ENCODE peak calls at places on chromosomes 13 and 19, in four cellular contexts. One of them, this sample, is unnamed.

GRCh38 chr13:63198076-63198475 is 1782.4 kb upstream of the PCDH20 start:
- DNase-seq in neural progenitor cell: no peak
- DNase-seq in H9: no peak
- DNase-seq in SK-N-SH: no peak
- DNase-seq in this sample: no peak

GRCh38 chr19:892243-892996 is 567 bp downstream of the MED16 start:
- DNase-seq in SK-N-SH: peak; percentile 82
- DNase-seq in neural progenitor cell: peak; percentile 67
- DNase-seq in H9: no peak
- DNase-seq in this sample: peak; percentile 37

GRCh38 chr13:53015971-53016370 is 12.6 kb upstream of the OLFM4 start:
- DNase-seq in SK-N-SH: no peak
- DNase-seq in neural progenitor cell: no peak
- DNase-seq in H9: no peak
- DNase-seq in this sample: no peak

GRCh38 chr19:48964205-48965032 is 690 bp upstream of the FTL start:
- DNase-seq in SK-N-SH: no peak
- DNase-seq in H9: no peak
- DNase-seq in neural progenitor cell: peak; percentile 31
- DNase-seq in this sample: no peak

GRCh38 chr13:65889368-65889767 is 1340.8 kb downstream of the PCDH9 start:
- DNase-seq in SK-N-SH: no peak
- DNase-seq in H9: no peak
- DNase-seq in neural progenitor cell: no peak
- DNase-seq in this sample: no peak

GRCh38 chr13:80070024-80070703 is 270.8 kb downstream of the SPRY2 start:
- DNase-seq in SK-N-SH: no peak
- DNase-seq in H9: peak; percentile 37
- DNase-seq in neural progenitor cell: peak; percentile 4
- DNase-seq in this sample: no peak

GRCh38 chr13:44906230-44906629 is 83.0 kb downstream of the NUFIP1 start:
- DNase-seq in neural progenitor cell: no peak
- DNase-seq in SK-N-SH: no peak
- DNase-seq in H9: no peak
- DNase-seq in this sample: no peak

GRCh38 chr13:108120332-108120731 is 95.0 kb downstream of the LIG4 start:
- DNase-seq in neural progenitor cell: no peak
- DNase-seq in H9: peak; percentile 36
- DNase-seq in SK-N-SH: no peak
- DNase-seq in this sample: no peak

GRCh38 chr13:75798353-75799245 is 162.5 kb downstream of the LMO7 start:
- DNase-seq in H9: no peak
- DNase-seq in neural progenitor cell: no peak
- DNase-seq in SK-N-SH: no peak
- DNase-seq in this sample: no peak

DNA sequence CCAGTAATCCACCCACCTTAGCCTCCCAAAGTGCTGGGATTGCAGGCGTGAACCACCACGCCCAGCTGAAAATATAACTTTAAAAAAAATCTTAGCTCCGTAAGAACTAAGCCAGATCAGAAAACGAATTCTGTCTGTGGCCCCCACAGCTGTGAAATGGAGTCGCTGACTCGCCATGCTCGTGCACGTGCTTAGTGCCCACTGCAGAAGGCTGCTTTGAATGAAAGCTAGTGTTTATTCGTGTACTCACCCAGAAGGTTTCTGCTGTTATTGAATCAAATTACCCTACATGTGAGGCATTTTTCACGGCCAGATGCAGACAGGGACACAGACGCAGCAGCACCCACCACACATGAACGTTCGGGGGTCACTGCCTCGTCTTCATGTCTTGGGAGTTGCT is 61.7 kb upstream of the F7 start:
- DNase-seq in neural progenitor cell: no peak
- DNase-seq in SK-N-SH: no peak
- DNase-seq in H9: no peak
- DNase-seq in this sample: no peak
- H3K27ac ChIP-seq in neural progenitor cell: no peak overlapping the region
- H3K27ac ChIP-seq in SK-N-SH: no peak overlapping the region
- H3K27ac ChIP-seq in H9: no peak overlapping the region
- H3K27ac ChIP-seq in this sample: no peak overlapping the region

GRCh38 chr19:3358919-3359849 is 7.2 kb upstream of the NFIC start:
- DNase-seq in neural progenitor cell: peak; percentile 60
- DNase-seq in H9: no peak
- DNase-seq in SK-N-SH: peak; percentile 92
- DNase-seq in this sample: peak; percentile 31

GRCh38 chr19:3362217-3362907 is 4.0 kb upstream of the NFIC start:
- DNase-seq in neural progenitor cell: no peak
- DNase-seq in H9: no peak
- DNase-seq in SK-N-SH: no peak
- DNase-seq in this sample: no peak

GRCh38 chr19:3361384-3362216 is 4.8 kb upstream of the NFIC start:
- DNase-seq in SK-N-SH: no peak
- DNase-seq in neural progenitor cell: no peak
- DNase-seq in H9: no peak
- DNase-seq in this sample: no peak

GRCh38 chr19:3359850-3360493 is 6.4 kb upstream of the NFIC start:
- DNase-seq in H9: no peak
- DNase-seq in neural progenitor cell: no peak
- DNase-seq in SK-N-SH: peak; percentile 87
- DNase-seq in this sample: no peak

GRCh38 chr19:3360494-3361383 is 5.6 kb upstream of the NFIC start:
- DNase-seq in H9: no peak
- DNase-seq in SK-N-SH: peak; percentile 83
- DNase-seq in neural progenitor cell: peak; percentile 45
- DNase-seq in this sample: no peak
- TF ChIP-seq CTCF in H9: no peak
- TF ChIP-seq CTCF in SK-N-SH: peak; percentile 22
- TF ChIP-seq CTCF in neural progenitor cell: no peak
- TF ChIP-seq CTCF in this sample: no peak

GRCh38 chr13:43319617-43320444 is 296.4 kb downstream of the DNAJC15 start:
- DNase-seq in SK-N-SH: no peak
- DNase-seq in neural progenitor cell: peak; percentile 57
- DNase-seq in H9: no peak
- DNase-seq in this sample: no peak

GRCh38 chr13:43316997-43317396 is 293.6 kb downstream of the DNAJC15 start:
- DNase-seq in H9: no peak
- DNase-seq in SK-N-SH: peak; percentile 80
- DNase-seq in neural progenitor cell: peak; percentile 20
- DNase-seq in this sample: no peak
- H3K9ac ChIP-seq in H9: no peak overlapping the region
- H3K9ac ChIP-seq in SK-N-SH: peak overlapping the region; percentile 38
- H3K9ac ChIP-seq in neural progenitor cell: no peak overlapping the region
- H3K9ac ChIP-seq in this sample: no peak overlapping the region

GRCh38 chr19:39397360-39398296 is 6.5 kb downstream of the MED29 start:
- DNase-seq in H9: peak; percentile 90
- DNase-seq in SK-N-SH: peak; percentile 92
- DNase-seq in neural progenitor cell: peak; percentile 89
- DNase-seq in this sample: peak; percentile 82
- H3K27ac ChIP-seq in H9: no peak overlapping the region
- H3K27ac ChIP-seq in SK-N-SH: no peak overlapping the region
- H3K27ac ChIP-seq in neural progenitor cell: no peak overlapping the region
- H3K27ac ChIP-seq in this sample: peak overlapping the region; percentile 75

GRCh38 chr13:57857945-57858344 is 226.4 kb downstream of the PCDH17 start:
- DNase-seq in H9: no peak
- DNase-seq in SK-N-SH: no peak
- DNase-seq in neural progenitor cell: no peak
- DNase-seq in this sample: no peak
- TF ChIP-seq CTCF in H9: no peak
- TF ChIP-seq CTCF in SK-N-SH: no peak
- TF ChIP-seq CTCF in neural progenitor cell: no peak
- TF ChIP-seq CTCF in this sample: no peak

GRCh38 chr19:4969772-4970531 is 1.0 kb downstream of the KDM4B start:
- DNase-seq in H9: no peak
- DNase-seq in neural progenitor cell: peak; percentile 31
- DNase-seq in SK-N-SH: peak; percentile 47
- DNase-seq in this sample: peak; percentile 26

GRCh38 chr19:4971424-4971793 is 2.5 kb downstream of the KDM4B start:
- DNase-seq in H9: peak; percentile 84
- DNase-seq in SK-N-SH: peak; percentile 61
- DNase-seq in neural progenitor cell: no peak
- DNase-seq in this sample: peak; percentile 67

GRCh38 chr19:4972509-4973230 is 3.8 kb downstream of the KDM4B start:
- DNase-seq in H9: no peak
- DNase-seq in SK-N-SH: peak; percentile 10
- DNase-seq in neural progenitor cell: no peak
- DNase-seq in this sample: no peak

GRCh38 chr19:4970558-4971423 is 1.9 kb downstream of the KDM4B start:
- DNase-seq in H9: no peak
- DNase-seq in SK-N-SH: peak; percentile 64
- DNase-seq in neural progenitor cell: peak; percentile 65
- DNase-seq in this sample: peak; percentile 34

DNA sequence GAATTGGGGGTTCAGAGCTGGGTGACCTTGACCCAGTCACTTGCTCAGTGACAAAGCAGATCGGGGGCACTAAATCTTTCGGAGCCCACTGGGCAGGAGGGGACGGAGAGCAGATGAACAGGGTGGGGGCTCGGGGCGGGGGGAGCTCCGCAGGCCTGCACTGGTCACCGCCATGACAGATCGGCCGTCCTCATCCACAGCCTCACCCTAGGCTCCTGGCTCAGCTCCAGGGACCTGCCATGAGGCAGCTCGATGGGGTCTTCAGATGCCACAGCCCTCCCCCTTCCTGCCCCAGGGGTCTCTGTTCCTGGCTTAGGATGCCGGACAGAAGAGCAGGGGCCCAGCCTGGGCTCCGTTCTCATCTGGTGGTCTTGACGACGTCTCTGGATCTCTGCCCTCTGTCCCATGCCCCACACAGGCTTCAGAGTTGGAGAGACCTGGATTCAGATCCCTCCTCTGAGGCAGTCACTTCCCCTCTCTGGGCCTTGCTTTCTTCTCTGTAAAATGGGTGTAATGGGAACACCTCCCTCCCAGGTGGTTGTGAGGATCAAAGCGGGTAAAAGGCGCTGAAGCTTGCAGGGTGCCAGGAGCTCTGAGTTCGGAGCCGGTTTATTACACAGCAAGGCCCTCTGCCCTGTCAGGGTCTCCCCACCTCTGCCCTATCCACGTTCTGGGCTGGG is 3.0 kb downstream of the KDM4B start:
- DNase-seq in neural progenitor cell: no peak
- DNase-seq in SK-N-SH: peak; percentile 34
- DNase-seq in H9: no peak
- DNase-seq in this sample: no peak
- H3K9ac ChIP-seq in neural progenitor cell: no peak overlapping the region
- H3K9ac ChIP-seq in SK-N-SH: no peak overlapping the region
- H3K9ac ChIP-seq in H9: no peak overlapping the region
- H3K9ac ChIP-seq in this sample: no peak overlapping the region

GRCh38 chr13:85379433-85379832 is 419.8 kb downstream of the SLITRK6 start:
- DNase-seq in H9: no peak
- DNase-seq in neural progenitor cell: no peak
- DNase-seq in SK-N-SH: no peak
- DNase-seq in this sample: peak; percentile 63
- H3K27ac ChIP-seq in H9: no peak overlapping the region
- H3K27ac ChIP-seq in neural progenitor cell: no peak overlapping the region
- H3K27ac ChIP-seq in SK-N-SH: no peak overlapping the region
- H3K27ac ChIP-seq in this sample: no peak overlapping the region

This sample was measured in MM.1S.